ENCODE peak calls at places on chromosomes 16 and 17, in seven cellular contexts. S is IMR-90, G is neuronal stem cell, N is mesenchymal stem cell, D is trophoblast cell, W is H1, J is H9. U is an unnamed sample. For H3K4me1, the result is how much of the 10 kb centered on the place peaks cover.

GRCh38 chr16:20114356-20114755 is 40.7 kb upstream of the GPR139 start:
- DNase-seq in D (no peak), J (no peak), N (no peak), S (no peak), W (no peak), G (no peak), U (no peak)

GRCh38 chr17:7001562-7001961 is 5.7 kb downstream of the ALOX12 start:
- DNase-seq in W (no peak), S (no peak), J (peak), G (no peak), D (no peak), N (no peak), U (peak)

GRCh38 chr16:29012913-29013641 is 28.2 kb downstream of the LAT start:
- DNase-seq in J (no peak), N (no peak), S (peak), G (no peak), D (no peak), W (no peak), U (no peak)

GRCh38 chr16:14232106-14232890 is 161.2 kb downstream of the MRTFB start:
- DNase-seq in S (peak), J (no peak), N (peak), W (no peak), G (no peak), D (no peak), U (no peak)

GRCh38 chr16:54446639-54447038 is 160.1 kb upstream of the IRX3 start:
- DNase-seq in D (no peak), S (no peak), J (no peak), W (no peak), G (no peak), N (peak), U (no peak)

GRCh38 chr17:19979917-19980770 is 2.5 kb upstream of the AKAP10 start:
- DNase-seq in D (no peak), G (no peak), N (no peak), W (no peak), S (no peak), J (peak), U (no peak)

GRCh38 chr17:76723812-76724211 is 2.6 kb downstream of the JMJD6 start:
- DNase-seq in N (no peak), G (no peak), J (no peak), S (no peak), W (no peak), D (no peak), U (no peak)

GRCh38 chr16:57692636-57693035 is 2.0 kb upstream of the DRC7 start:
- DNase-seq in G (no peak), W (no peak), D (no peak), J (no peak), N (no peak), S (no peak), U (no peak)

GRCh38 chr17:68057531-68057952 is 22.0 kb downstream of the KPNA2 start:
- DNase-seq in G (no peak), J (no peak), W (no peak), D (peak), N (peak), S (peak), U (peak)

GRCh38 chr16:15820837-15821236 is 36.0 kb downstream of the MYH11 start:
- DNase-seq in N (no peak), J (no peak), G (no peak), S (no peak), D (no peak), W (no peak), U (no peak)

GRCh38 chr17:46977348-46977747 is 1.7 kb downstream of the RPRML start:
- DNase-seq in D (no peak), J (peak), G (peak), S (peak), W (peak), N (peak), U (peak)

GRCh38 chr16:87924041-87924851 is 12.1 kb downstream of the CA5A start:
- DNase-seq in J (no peak), N (no peak), D (no peak), G (no peak), S (no peak), W (no peak), U (no peak)

GRCh38 chr17:77571562-77571981 is 386.9 kb upstream of the TNRC6C start:
- DNase-seq in G (no peak), N (no peak), W (no peak), S (peak), J (no peak), D (no peak), U (no peak)

GRCh38 chr17:27455914-27456680 is at the start of gene KSR1:
- DNase-seq in N (peak), G (peak), J (peak), D (peak), S (peak), W (peak), U (peak)

GRCh38 chr17:28447396-28447760 is 26.1 kb upstream of the SLC13A2 start:
- DNase-seq in D (peak), W (no peak), N (no peak), J (no peak), S (no peak), G (no peak), U (no peak)

GRCh38 chr16:28192811-28193529 is 18.8 kb downstream of the XPO6 start:
- DNase-seq in D (no peak), N (no peak), J (no peak), S (no peak), G (no peak), W (no peak), U (no peak)

GRCh38 chr17:8701221-8701620 is 43.4 kb downstream of the CCDC42 start:
- DNase-seq in N (no peak), G (no peak), J (no peak), S (no peak), D (no peak), W (no peak), U (no peak)

GRCh38 chr17:49029841-49030240 is 32.7 kb downstream of the IGF2BP1 start:
- DNase-seq in N (no peak), W (no peak), S (no peak), J (no peak), D (no peak), G (no peak), U (no peak)

GRCh38 chr17:1495265-1495664 is 2.8 kb upstream of the MYO1C start:
- DNase-seq in N (no peak), S (no peak), J (no peak), W (no peak), G (no peak), D (no peak), U (no peak)

GRCh38 chr17:35889818-35890773 is 9.9 kb upstream of the CCL5 start:
- DNase-seq in G (no peak), D (peak), N (peak), S (peak), W (no peak), J (no peak), U (no peak)

GRCh38 chr16:2486645-2487516 is 12.0 kb downstream of the TBC1D24 start:
- DNase-seq in J (no peak), G (no peak), D (no peak), W (no peak), N (no peak), S (peak), U (no peak)

GRCh38 chr17:2181206-2181983 is 122.2 kb downstream of the SMG6 start:
- DNase-seq in J (no peak), D (peak), G (no peak), N (peak), W (no peak), S (peak), U (peak)

GRCh38 chr17:75191584-75191983 is 8.8 kb upstream of the SUMO2 start:
- DNase-seq in S (peak), D (no peak), W (no peak), J (no peak), G (no peak), N (peak), U (peak)

GRCh38 chr17:73648974-73649373 is 4.7 kb upstream of the SDK2 start:
- DNase-seq in N (no peak), D (no peak), G (no peak), J (no peak), S (no peak), W (no peak), U (no peak)

GRCh38 chr17:8038954-8039610 is at the start of gene ALOX15B:
- DNase-seq in D (no peak), S (no peak), G (no peak), W (no peak), J (peak), N (no peak), U (no peak)

GRCh38 chr16:12054868-12055267 is 78.3 kb downstream of the SNX29 start:
- DNase-seq in D (no peak), J (no peak), S (no peak), N (no peak), G (no peak), W (no peak), U (no peak)

GRCh38 chr17:20206591-20206990 is 197.4 kb downstream of the SPECC1 start:
- DNase-seq in D (no peak), J (no peak), N (peak), W (no peak), G (no peak), S (peak), U (no peak)

GRCh38 chr17:9022553-9023388 is 1.5 kb downstream of the NTN1 start:
- DNase-seq in N (peak), S (no peak), G (peak), W (no peak), D (no peak), J (peak), U (peak)

GRCh38 chr16:50835358-50836060 is 93.6 kb downstream of the CYLD start:
- DNase-seq in D (no peak), W (no peak), S (no peak), G (no peak), J (no peak), N (no peak), U (no peak)

GRCh38 chr16:50202926-50203624 is 50.0 kb downstream of the TENT4B start:
- DNase-seq in S (peak), D (peak), W (no peak), N (peak), G (no peak), J (no peak), U (peak)

GRCh38 chr16:65489531-65490023 is 367.7 kb upstream of the CDH11 start:
- DNase-seq in W (no peak), S (no peak), D (no peak), N (no peak), J (no peak), G (no peak), U (peak)

GRCh38 chr16:75053791-75054555 is 55.1 kb downstream of the ZNRF1 start:
- DNase-seq in G (no peak), W (no peak), S (no peak), D (no peak), N (no peak), J (no peak), U (no peak)

GRCh38 chr17:39619786-39620101 is 7.0 kb upstream of the PPP1R1B start:
- DNase-seq in S (no peak), N (no peak), G (no peak), W (no peak), J (no peak), D (no peak), U (no peak)
- H4K8ac ChIP-seq in S (no peak), N (no peak), G (no peak), W (no peak), J (no peak), D (no peak), U (no peak)

DNA sequence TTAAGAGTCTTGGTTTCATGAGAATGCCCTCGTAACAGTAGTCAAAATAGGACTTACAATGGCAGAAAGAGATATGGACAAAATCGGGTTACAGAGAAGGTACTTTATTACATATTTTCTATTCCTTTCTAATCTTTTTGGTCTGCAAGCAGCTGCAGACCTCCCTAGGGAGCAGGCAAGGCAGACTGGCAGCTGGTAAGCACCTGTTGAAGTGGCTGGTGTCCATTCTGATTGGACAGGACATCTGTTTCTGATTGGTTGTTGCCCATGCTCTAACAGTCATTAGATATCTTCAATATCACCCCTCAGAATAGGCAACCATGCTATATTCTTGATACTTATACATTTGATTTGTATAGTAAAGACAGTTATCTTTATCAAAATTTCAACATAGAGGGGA is 606.3 kb downstream of the KCNJ2 start:
- DNase-seq in N (no peak), J (no peak), D (no peak), S (no peak), G (no peak), W (no peak), U (no peak)
- H2AK5ac ChIP-seq in N (no peak), J (no peak), D (no peak), S (no peak), G (no peak), W (no peak), U (no peak)

DNA sequence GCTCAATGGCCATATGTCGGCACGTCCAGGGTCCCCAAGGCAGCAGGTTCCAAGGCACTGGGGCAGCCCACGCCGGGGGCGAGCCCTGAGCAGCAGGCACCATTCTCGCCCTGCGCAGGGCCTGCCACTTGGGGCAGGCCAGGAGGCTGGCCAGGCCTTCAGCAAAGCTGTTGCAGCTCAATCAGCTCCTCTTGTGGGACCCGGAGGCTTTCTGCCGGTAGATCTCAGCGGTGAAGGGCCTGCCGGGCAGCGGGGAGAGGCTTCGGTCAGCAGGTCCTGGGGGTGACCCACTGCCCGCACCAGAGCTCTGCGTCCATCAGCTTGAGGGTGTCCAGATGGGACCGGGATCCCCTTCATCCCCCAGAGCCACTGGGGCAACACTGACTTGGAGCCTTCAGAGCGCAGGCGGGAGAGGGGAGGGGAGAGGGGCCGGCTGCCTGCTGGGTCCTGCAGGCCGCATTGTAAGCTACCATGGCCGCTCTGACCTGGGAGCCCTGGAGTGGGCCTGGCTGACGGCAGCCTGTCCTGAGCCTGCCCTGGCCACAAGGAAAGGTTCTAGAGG is 9.5 kb upstream of the RASD1 start:
- DNase-seq in W (no peak), D (no peak), S (no peak), N (no peak), J (no peak), G (no peak), U (no peak)
- H3K4me1 ChIP-seq in W (under half), D (under half), S (under half), N (under half), J (under half), G (under half), U (under half)

GRCh38 chr16:23357761-23358290 is 55.7 kb downstream of the SCNN1B start:
- DNase-seq in S (no peak), W (no peak), N (no peak), J (no peak), G (no peak), D (no peak), U (no peak)
- H4K8ac ChIP-seq in S (no peak), W (peak), N (no peak), J (no peak), G (no peak), D (no peak), U (no peak)